ENCODE peak calls at places on chromosomes 6 and 20, in nine cellular contexts. L, J, O, E, V, Y, R, S and G are unnamed samples.

GRCh38 chr20:49288784-49289696 is 11.2 kb upstream of the ZNFX1 start:
- DNase-seq in L (peak; percentile 66), J (no peak), O (no peak), E (no peak), V (no peak), Y (no peak), R (no peak), S (no peak), G (no peak)

GRCh38 chr20:35618372-35619131 is 2.9 kb downstream of the SPAG4 start:
- DNase-seq in L (peak; percentile 62), J (no peak), O (no peak), E (peak; percentile 6), V (no peak), Y (peak; percentile 15), R (no peak), S (no peak), G (peak; percentile 71)

GRCh38 chr6:33014841-33015634 is 5.6 kb upstream of the HLA-DOA start:
- DNase-seq in L (peak; percentile 58), J (no peak), O (peak; percentile 71), E (peak; percentile 72), V (peak; percentile 19), Y (no peak), R (peak; percentile 43), S (peak; percentile 66), G (no peak)

GRCh38 chr6:87789198-87789899 is 87.3 kb upstream of the AKIRIN2 start:
- DNase-seq in L (no peak), J (no peak), O (no peak), E (peak; percentile 49), V (no peak), Y (no peak), R (no peak), S (peak; percentile 35), G (no peak)

GRCh38 chr20:33026072-33026778 is 5.2 kb upstream of the BPIFB6 start:
- DNase-seq in L (no peak), J (no peak), O (no peak), E (no peak), V (no peak), Y (no peak), R (no peak), S (no peak), G (no peak)

GRCh38 chr20:3653921-3654320 is 9.3 kb downstream of the GFRA4 start:
- DNase-seq in L (no peak), J (no peak), O (no peak), E (no peak), V (no peak), Y (no peak), R (no peak), S (no peak), G (peak; percentile 17)

GRCh38 chr6:108002365-108003221 is 44.6 kb upstream of the SEC63 start:
- DNase-seq in L (no peak), J (no peak), O (peak; percentile 44), E (peak; percentile 3), V (no peak), Y (no peak), R (no peak), S (peak; percentile 51), G (no peak)

GRCh38 chr6:296151-297122 is 4.2 kb downstream of the DUSP22 start:
- DNase-seq in L (no peak), J (no peak), O (no peak), E (no peak), V (no peak), Y (no peak), R (no peak), S (peak; percentile 14), G (peak; percentile 65)

GRCh38 chr6:29970711-29971110 is 28.4 kb downstream of the HLA-A start:
- DNase-seq in L (no peak), J (no peak), O (no peak), E (no peak), V (no peak), Y (no peak), R (no peak), S (no peak), G (no peak)

GRCh38 chr6:83221886-83222479 is 28.8 kb downstream of the RWDD2A start:
- DNase-seq in L (peak; percentile 37), J (no peak), O (no peak), E (peak; percentile 49), V (no peak), Y (no peak), R (no peak), S (no peak), G (no peak)

GRCh38 chr6:116847234-116847633 is 18.4 kb upstream of the GPRC6A start:
- DNase-seq in L (peak; percentile 11), J (no peak), O (peak; percentile 10), E (peak; percentile 57), V (no peak), Y (no peak), R (no peak), S (no peak), G (no peak)

GRCh38 chr6:34792605-34793500 is 970 bp downstream of the BLTP3A start:
- DNase-seq in L (peak; percentile 12), J (no peak), O (peak; percentile 37), E (peak; percentile 50), V (no peak), Y (no peak), R (no peak), S (peak; percentile 25), G (no peak)

GRCh38 chr20:52204136-52204535 is 12.6 kb upstream of the ZFP64 start:
- DNase-seq in L (no peak), J (no peak), O (no peak), E (no peak), V (no peak), Y (no peak), R (no peak), S (no peak), G (no peak)

GRCh38 chr20:43658068-43658722 is 8.7 kb upstream of the MYBL2 start:
- DNase-seq in L (no peak), J (no peak), O (no peak), E (peak; percentile 77), V (peak; percentile 27), Y (peak; percentile 19), R (no peak), S (no peak), G (no peak)

GRCh38 chr6:75409286-75409685 is 84.3 kb downstream of the FILIP1 start:
- DNase-seq in L (no peak), J (no peak), O (no peak), E (peak; percentile 55), V (no peak), Y (no peak), R (no peak), S (no peak), G (no peak)

GRCh38 chr6:157020398-157021266 is 243.5 kb downstream of the ARID1B start:
- DNase-seq in L (peak; percentile 74), J (peak; percentile 46), O (peak; percentile 46), E (peak; percentile 54), V (peak; percentile 41), Y (peak; percentile 63), R (peak; percentile 50), S (no peak), G (no peak)

GRCh38 chr6:6781172-6781876 is 192.8 kb downstream of the LY86 start:
- DNase-seq in L (no peak), J (no peak), O (no peak), E (peak; percentile 8), V (no peak), Y (no peak), R (no peak), S (no peak), G (no peak)

GRCh38 chr6:162123797-162124196 is 603.8 kb downstream of the PRKN start:
- DNase-seq in L (no peak), J (no peak), O (no peak), E (no peak), V (no peak), Y (no peak), R (no peak), S (no peak), G (no peak)

GRCh38 chr6:82954937-82955577 is 110.6 kb downstream of the UBE3D start:
- DNase-seq in L (no peak), J (no peak), O (no peak), E (peak; percentile 64), V (no peak), Y (no peak), R (no peak), S (no peak), G (no peak)

GRCh38 chr6:128310061-128310460 is 210.3 kb downstream of the PTPRK start:
- DNase-seq in L (no peak), J (no peak), O (no peak), E (no peak), V (no peak), Y (no peak), R (no peak), S (no peak), G (no peak)

GRCh38 chr6:108556864-108557493 is 3.7 kb upstream of the FOXO3 start:
- DNase-seq in L (no peak), J (no peak), O (no peak), E (peak; percentile 73), V (no peak), Y (no peak), R (no peak), S (no peak), G (no peak)

GRCh38 chr6:39428152-39428551 is 105.7 kb upstream of the KCNK16 start:
- DNase-seq in L (no peak), J (no peak), O (no peak), E (no peak), V (no peak), Y (no peak), R (no peak), S (no peak), G (no peak)

GRCh38 chr6:37074053-37074827 is 68.8 kb downstream of the FGD2 start:
- DNase-seq in L (no peak), J (no peak), O (no peak), E (no peak), V (no peak), Y (no peak), R (no peak), S (no peak), G (no peak)

GRCh38 chr20:19185083-19185482 is 27.4 kb upstream of the SLC24A3 start:
- DNase-seq in L (no peak), J (no peak), O (no peak), E (no peak), V (no peak), Y (no peak), R (no peak), S (no peak), G (no peak)

GRCh38 chr6:136593748-136594490 is 43.7 kb upstream of the MAP7 start:
- DNase-seq in L (no peak), J (no peak), O (no peak), E (peak; percentile 99), V (no peak), Y (no peak), R (no peak), S (peak; percentile 19), G (peak; percentile 61)

GRCh38 chr20:34546751-34547181 is 11.8 kb upstream of the MAP1LC3A start:
- DNase-seq in L (peak; percentile 85), J (no peak), O (no peak), E (no peak), V (no peak), Y (no peak), R (no peak), S (no peak), G (no peak)

GRCh38 chr6:166691199-166691598 is 64.1 kb upstream of the RPS6KA2 start:
- DNase-seq in L (no peak), J (no peak), O (no peak), E (peak; percentile 56), V (no peak), Y (no peak), R (no peak), S (no peak), G (no peak)